ENCODE peak calls at places on chromosomes 3 and 15, in six cellular contexts. K is HT-29; X is natural killer cell; V is GM19239; T is HT1080; B is stimulated activated CD8-positive, alpha-beta memory T cell treated with anti-CD3 and anti-CD28 coated beads, Interleukin-12 subunit alpha, Interleukin-12 subunit beta, amount 100 ng/mL, for 1 hour. G is an unnamed sample.

GRCh38 chr3:149234671-149235245 is 13.1 kb upstream of the CP start:
- DNase-seq in B (no peak), K (no peak), V (no peak), X (no peak), T (peak), G (no peak)

GRCh38 chr3:8052599-8053185 is 448.9 kb upstream of the LMCD1 start:
- DNase-seq in B (no peak), T (no peak), K (no peak), V (no peak), X (no peak), G (no peak)

GRCh38 chr3:61601831-61602230 is 40.5 kb downstream of the PTPRG start:
- DNase-seq in T (no peak), B (no peak), K (no peak), X (no peak), V (no peak), G (no peak)

GRCh38 chr15:48459571-48460461 is 128.6 kb downstream of the DUT start:
- DNase-seq in T (peak), B (no peak), K (peak), V (no peak), X (no peak), G (no peak)

GRCh38 chr15:73367624-73368300 is 996 bp downstream of the HCN4 start:
- DNase-seq in B (no peak), V (no peak), K (no peak), X (no peak), T (no peak), G (no peak)

GRCh38 chr3:196609343-196609775 is 30.1 kb upstream of the NRROS start:
- DNase-seq in K (peak), X (peak), V (peak), T (peak), B (peak), G (peak)

GRCh38 chr3:129564981-129565644 is 22.1 kb downstream of the H1-8 start:
- DNase-seq in V (no peak), X (no peak), K (no peak), T (no peak), B (no peak), G (no peak)

GRCh38 chr15:43492266-43492665 is 690 bp downstream of the TP53BP1 start:
- DNase-seq in K (peak), X (no peak), T (no peak), B (no peak), V (no peak), G (no peak)

GRCh38 chr3:108588616-108589015 is 622 bp downstream of the CIP2A start:
- DNase-seq in B (no peak), K (no peak), V (no peak), X (no peak), T (no peak), G (no peak)

GRCh38 chr3:11300970-11301369 is 28.8 kb downstream of the ATG7 start:
- DNase-seq in B (no peak), X (no peak), K (no peak), V (peak), T (no peak), G (no peak)

GRCh38 chr3:192121921-192122320 is 605.4 kb downstream of the FGF12 start:
- DNase-seq in V (no peak), X (no peak), K (no peak), B (no peak), T (no peak), G (no peak)

GRCh38 chr3:78751266-78751665 is 1016.5 kb downstream of the ROBO1 start:
- DNase-seq in X (no peak), B (no peak), V (no peak), T (peak), K (no peak), G (no peak)

GRCh38 chr15:80577552-80578205 is 117.4 kb upstream of the ABHD17C start:
- DNase-seq in X (no peak), V (no peak), T (no peak), B (no peak), K (no peak), G (no peak)

GRCh38 chr3:163655021-163655420 is 1423.3 kb downstream of the SI start:
- DNase-seq in K (no peak), V (no peak), X (no peak), T (no peak), B (no peak), G (no peak)

G was measured in CMK.